ENCODE peak calls at places on chromosomes 2 and 18, in five cellular contexts. K is AG09319, X is activated B cell treated with CpG ODN at 0.5 μM for 24 hours, S is psoas muscle, R is BJ. A is an unnamed sample.

GRCh38 chr2:70683455-70683854 is 84.5 kb downstream of the ADD2 start:
- DNase-seq in K (no peak), X (no peak), S (no peak), R (no peak), A (no peak)

GRCh38 chr2:70418514-70418913 is 116.6 kb upstream of the FAM136A start:
- DNase-seq in K (no peak), X (no peak), S (no peak), R (no peak), A (no peak)

GRCh38 chr2:159968282-159968900 is 94.0 kb downstream of the PLA2R1 start:
- DNase-seq in K (no peak), X (no peak), S (no peak), R (no peak), A (peak)

GRCh38 chr2:168614291-168615018 is 158.4 kb downstream of the CERS6 start:
- DNase-seq in K (no peak), X (no peak), S (no peak), R (no peak), A (no peak)

GRCh38 chr2:151523825-151524224 is 114.1 kb downstream of the RIF1 start:
- DNase-seq in K (no peak), X (no peak), S (no peak), R (peak), A (no peak)

GRCh38 chr2:84925336-84925723 is 19.9 kb downstream of the TMSB10 start:
- DNase-seq in K (no peak), X (no peak), S (no peak), R (no peak), A (no peak)

GRCh38 chr2:175441361-175441760 is 259.9 kb upstream of the ATP5MC3 start:
- DNase-seq in K (no peak), X (no peak), S (no peak), R (no peak), A (no peak)

GRCh38 chr18:49565656-49566055 is 3.8 kb downstream of the LIPG start:
- DNase-seq in K (no peak), X (no peak), S (no peak), R (no peak), A (no peak)

GRCh38 chr18:9191658-9192256 is 55.2 kb downstream of the ANKRD12 start:
- DNase-seq in K (no peak), X (no peak), S (no peak), R (no peak), A (no peak)

GRCh38 chr18:73408434-73408833 is 540.6 kb upstream of the NETO1 start:
- DNase-seq in K (no peak), X (no peak), S (no peak), R (no peak), A (no peak)

GRCh38 chr2:27217173-27218121 is at the start of gene CAD:
- DNase-seq in K (no peak), X (peak), S (peak), R (no peak), A (peak)
- TF ChIP-seq CTCF in K (no peak), X (no peak), S (peak), R (no peak), A (peak)

GRCh38 chr2:124815386-124815785 is 790.3 kb downstream of the CNTNAP5 start:
- DNase-seq in K (no peak), X (no peak), S (no peak), R (no peak), A (no peak)

GRCh38 chr2:124816007-124816406 is 790.9 kb downstream of the CNTNAP5 start:
- DNase-seq in K (no peak), X (no peak), S (no peak), R (no peak), A (no peak)

GRCh38 chr2:124804014-124804940 is 779.2 kb downstream of the CNTNAP5 start:
- DNase-seq in K (no peak), X (no peak), S (no peak), R (no peak), A (no peak)

GRCh38 chr2:124805060-124805459 is 780.0 kb downstream of the CNTNAP5 start:
- DNase-seq in K (no peak), X (no peak), S (no peak), R (no peak), A (no peak)

DNA sequence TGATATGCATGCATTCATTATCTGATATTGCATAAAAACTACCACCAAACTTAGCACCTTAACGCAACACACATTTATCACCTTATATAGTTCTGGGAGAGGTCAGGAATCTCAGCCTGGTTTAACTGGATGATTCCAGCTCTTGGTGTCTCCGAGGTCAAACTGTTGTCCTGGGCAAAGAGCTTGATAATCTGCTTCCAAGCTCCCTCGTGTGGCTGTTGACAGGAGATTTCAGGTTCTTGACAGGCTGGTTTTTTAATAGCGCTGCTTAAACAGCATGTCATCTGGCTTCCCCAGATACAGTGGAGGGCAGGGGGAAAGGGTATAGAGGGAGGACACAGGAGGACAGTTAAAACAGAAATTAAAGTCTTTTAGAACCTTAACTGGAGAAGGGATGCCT is 785.0 kb downstream of the CNTNAP5 start:
- DNase-seq in K (no peak), X (no peak), S (no peak), R (no peak), A (peak)
- TF ChIP-seq CTCF in K (no peak), X (no peak), S (no peak), R (peak), A (peak)

GRCh38 chr2:182664212-182664611 is 51.8 kb upstream of the DNAJC10 start:
- DNase-seq in K (no peak), X (no peak), S (no peak), R (no peak), A (no peak)

GRCh38 chr2:182667321-182667695 is 48.7 kb upstream of the DNAJC10 start:
- DNase-seq in K (no peak), X (no peak), S (no peak), R (no peak), A (no peak)

GRCh38 chr2:182672471-182673165 is 43.4 kb upstream of the DNAJC10 start:
- DNase-seq in K (peak), X (no peak), S (no peak), R (no peak), A (no peak)

GRCh38 chr2:182668671-182669070 is 47.4 kb upstream of the DNAJC10 start:
- DNase-seq in K (no peak), X (no peak), S (no peak), R (no peak), A (peak)

GRCh38 chr2:182666674-182667320 is 49.3 kb upstream of the DNAJC10 start:
- DNase-seq in K (no peak), X (no peak), S (no peak), R (no peak), A (no peak)
- TF ChIP-seq CTCF in K (peak), X (no peak), S (peak), R (peak), A (peak)

DNA sequence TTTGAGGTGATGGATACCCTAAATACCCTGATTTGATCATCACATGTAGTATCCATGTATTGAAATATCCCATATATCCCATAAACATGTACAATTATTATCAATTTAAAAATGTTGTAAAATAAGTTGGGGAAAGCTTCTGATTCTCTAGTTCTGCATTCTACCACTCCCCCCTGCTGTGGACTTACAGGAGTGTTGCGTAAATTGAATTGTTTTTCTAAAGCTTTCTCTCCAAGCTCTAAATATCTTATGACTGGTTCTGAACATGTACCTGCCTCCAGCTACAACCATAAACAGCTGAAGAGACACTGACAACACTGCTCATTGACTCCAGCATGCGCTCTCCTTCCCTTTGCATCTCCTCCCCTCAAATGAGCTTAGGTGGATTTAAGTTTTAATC is 145.2 kb downstream of the MGAT5 start:
- DNase-seq in K (no peak), X (no peak), S (no peak), R (no peak), A (no peak)
- TF ChIP-seq CTCF in K (no peak), X (no peak), S (no peak), R (no peak), A (no peak)

DNA sequence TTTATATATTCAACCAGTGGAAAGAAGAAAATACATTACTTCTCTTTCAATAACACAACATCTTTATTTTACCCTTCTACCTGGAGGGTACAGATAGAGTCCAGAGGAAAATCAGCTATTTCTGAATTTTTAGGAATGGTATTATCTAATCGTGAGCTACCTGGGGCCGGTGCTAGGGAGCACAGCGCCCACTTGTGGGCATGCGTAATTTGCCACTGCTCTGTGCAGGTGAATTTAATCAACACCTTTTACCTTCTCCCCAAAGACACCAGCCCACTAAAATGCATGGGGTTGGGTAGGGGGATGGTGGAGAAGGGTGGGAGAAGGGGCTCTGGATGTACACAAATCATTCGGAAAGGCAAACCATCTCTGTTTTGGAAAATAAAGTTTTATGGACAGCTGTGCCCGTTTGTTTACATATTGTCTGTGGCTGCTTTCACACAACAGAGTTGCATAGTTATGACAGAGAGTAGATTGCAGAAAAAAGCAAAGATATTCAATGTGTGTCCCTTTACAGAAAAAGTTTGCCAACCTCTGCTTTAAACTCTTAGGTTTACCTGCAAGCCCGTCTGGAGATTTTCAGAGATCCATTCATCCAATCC is 51.5 kb upstream of the DCC start:
- DNase-seq in K (no peak), X (no peak), S (no peak), R (no peak), A (peak)
- TF ChIP-seq CTCF in K (peak), X (no peak), S (peak), R (peak), A (peak)

DNA sequence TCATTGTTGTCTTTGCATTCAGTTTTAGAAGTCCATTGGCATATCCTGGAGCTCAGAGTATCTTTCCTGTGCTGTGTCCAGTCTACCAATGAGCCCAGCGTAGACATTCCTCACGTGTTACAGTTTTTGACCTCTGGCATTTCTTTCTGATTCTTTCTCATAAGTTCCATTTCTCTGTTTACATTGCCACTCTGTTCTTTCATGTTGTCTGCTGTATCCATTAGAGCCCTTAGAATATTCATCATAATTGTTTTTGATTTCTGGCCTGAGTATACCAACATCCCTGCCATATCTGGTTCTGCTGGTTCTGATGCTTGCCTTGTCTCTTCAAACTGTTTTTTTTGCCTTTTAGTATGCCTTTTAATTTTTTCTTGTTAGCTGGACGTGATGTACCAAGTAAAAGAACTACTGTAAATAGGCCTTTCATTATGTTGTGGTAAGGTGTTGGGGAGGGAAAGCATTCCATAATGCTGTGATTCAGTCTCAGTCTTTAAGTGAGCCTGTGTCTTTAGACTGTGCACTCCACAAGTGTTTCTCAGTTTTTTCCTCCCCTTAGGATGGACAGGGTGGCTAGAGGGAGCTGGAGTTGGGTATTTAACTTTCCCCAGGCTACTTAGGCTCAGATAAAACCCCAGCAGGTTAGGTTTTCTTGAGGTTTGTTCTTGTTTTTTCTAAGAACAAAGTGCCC is 35.6 kb downstream of the CEP192 start:
- DNase-seq in K (no peak), X (no peak), S (no peak), R (no peak), A (no peak)
- TF ChIP-seq CTCF in K (no peak), X (no peak), S (no peak), R (no peak), A (no peak)

GRCh38 chr2:235860846-235861245 is 307.3 kb downstream of the GBX2 start:
- DNase-seq in K (no peak), X (no peak), S (no peak), R (no peak), A (no peak)

GRCh38 chr2:235857613-235858012 is 310.6 kb downstream of the GBX2 start:
- DNase-seq in K (no peak), X (no peak), S (no peak), R (no peak), A (no peak)

GRCh38 chr2:235860111-235860510 is 308.1 kb downstream of the GBX2 start:
- DNase-seq in K (no peak), X (no peak), S (no peak), R (no peak), A (no peak)

GRCh38 chr2:235861383-235861782 is 306.8 kb downstream of the GBX2 start:
- DNase-seq in K (no peak), X (no peak), S (no peak), R (no peak), A (no peak)

DNA sequence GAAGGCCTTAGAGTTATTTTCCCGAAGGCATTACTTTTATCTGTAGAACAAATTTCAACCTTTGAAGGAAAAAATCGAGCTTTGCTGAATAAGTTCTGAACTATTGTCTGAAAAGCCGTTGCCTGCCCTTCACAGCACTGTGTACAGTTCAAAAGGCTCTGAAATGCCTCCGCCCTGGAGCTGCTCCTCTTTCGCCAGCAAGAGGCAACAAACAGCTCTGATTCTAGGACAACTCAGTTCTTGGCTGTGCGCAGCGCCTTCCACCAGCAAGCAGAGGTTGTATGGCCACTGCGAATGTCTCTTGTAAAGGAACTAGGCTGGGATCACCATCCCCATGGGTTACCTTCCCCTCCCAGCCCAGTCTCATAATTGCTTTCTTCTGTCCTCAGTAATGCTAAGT is 308.5 kb downstream of the GBX2 start:
- DNase-seq in K (no peak), X (no peak), S (no peak), R (no peak), A (no peak)
- TF ChIP-seq CTCF in K (no peak), X (no peak), S (no peak), R (no peak), A (no peak)